ENCODE peak calls at places on chromosomes 13 and 19, in five cellular contexts. One of them, this sample, is unnamed.

GRCh38 chr19:48147597-48148175 is 22.5 kb downstream of the LIG1 start:
- DNase-seq in stromal cell of bone marrow: no peak
- DNase-seq in uterus: no peak
- DNase-seq in lower leg skin: no peak
- DNase-seq in stimulated activated CD4-positive, alpha-beta T cell treated with anti-CD3 and anti-CD28 coated beads, Interleukin-2, amount 100 ng/mL, for 4 hours: no peak
- DNase-seq in this sample: no peak

GRCh38 chr19:48861313-48861712 is 7.1 kb downstream of the PLEKHA4 start:
- DNase-seq in stimulated activated CD4-positive, alpha-beta T cell treated with anti-CD3 and anti-CD28 coated beads, Interleukin-2, amount 100 ng/mL, for 4 hours: no peak
- DNase-seq in uterus: no peak
- DNase-seq in stromal cell of bone marrow: no peak
- DNase-seq in lower leg skin: no peak
- DNase-seq in this sample: no peak

GRCh38 chr13:75929074-75929473 is 292.9 kb downstream of the LMO7 start:
- DNase-seq in stromal cell of bone marrow: no peak
- DNase-seq in stimulated activated CD4-positive, alpha-beta T cell treated with anti-CD3 and anti-CD28 coated beads, Interleukin-2, amount 100 ng/mL, for 4 hours: no peak
- DNase-seq in lower leg skin: no peak
- DNase-seq in uterus: no peak
- DNase-seq in this sample: no peak

GRCh38 chr13:98525852-98526512 is 50.9 kb downstream of the STK24 start:
- DNase-seq in stimulated activated CD4-positive, alpha-beta T cell treated with anti-CD3 and anti-CD28 coated beads, Interleukin-2, amount 100 ng/mL, for 4 hours: no peak
- DNase-seq in uterus: no peak
- DNase-seq in lower leg skin: no peak
- DNase-seq in stromal cell of bone marrow: no peak
- DNase-seq in this sample: no peak

GRCh38 chr13:60000081-60000480 is 163.6 kb downstream of the DIAPH3 start:
- DNase-seq in stromal cell of bone marrow: no peak
- DNase-seq in stimulated activated CD4-positive, alpha-beta T cell treated with anti-CD3 and anti-CD28 coated beads, Interleukin-2, amount 100 ng/mL, for 4 hours: no peak
- DNase-seq in uterus: no peak
- DNase-seq in lower leg skin: no peak
- DNase-seq in this sample: no peak

GRCh38 chr13:49020940-49021548 is 45.3 kb downstream of the FNDC3A start:
- DNase-seq in lower leg skin: no peak
- DNase-seq in stromal cell of bone marrow: no peak
- DNase-seq in uterus: no peak
- DNase-seq in stimulated activated CD4-positive, alpha-beta T cell treated with anti-CD3 and anti-CD28 coated beads, Interleukin-2, amount 100 ng/mL, for 4 hours: no peak
- DNase-seq in this sample: no peak

GRCh38 chr19:2354670-2355069 is 5.4 kb upstream of the TMPRSS9 start:
- DNase-seq in uterus: no peak
- DNase-seq in stimulated activated CD4-positive, alpha-beta T cell treated with anti-CD3 and anti-CD28 coated beads, Interleukin-2, amount 100 ng/mL, for 4 hours: no peak
- DNase-seq in stromal cell of bone marrow: no peak
- DNase-seq in lower leg skin: no peak
- DNase-seq in this sample: no peak

GRCh38 chr19:3785938-3786824 is at the start of gene MATK:
- DNase-seq in stromal cell of bone marrow: no peak
- DNase-seq in uterus: no peak
- DNase-seq in stimulated activated CD4-positive, alpha-beta T cell treated with anti-CD3 and anti-CD28 coated beads, Interleukin-2, amount 100 ng/mL, for 4 hours: peak
- DNase-seq in lower leg skin: no peak
- DNase-seq in this sample: no peak

GRCh38 chr19:38731654-38732301 is 12.5 kb downstream of the CAPN12 start:
- DNase-seq in lower leg skin: no peak
- DNase-seq in stromal cell of bone marrow: no peak
- DNase-seq in stimulated activated CD4-positive, alpha-beta T cell treated with anti-CD3 and anti-CD28 coated beads, Interleukin-2, amount 100 ng/mL, for 4 hours: no peak
- DNase-seq in uterus: peak
- DNase-seq in this sample: peak

GRCh38 chr19:40358773-40359172 is 10.3 kb downstream of the PLD3 start:
- DNase-seq in stromal cell of bone marrow: no peak
- DNase-seq in stimulated activated CD4-positive, alpha-beta T cell treated with anti-CD3 and anti-CD28 coated beads, Interleukin-2, amount 100 ng/mL, for 4 hours: no peak
- DNase-seq in uterus: no peak
- DNase-seq in lower leg skin: no peak
- DNase-seq in this sample: no peak

This sample was measured in NCI-H146.